ENCODE peak calls at places on chromosome 9, in nine cellular contexts. N, D, W, C, U, K, V, G and Y are unnamed samples.

GRCh38 chr9:88037285-88037845 is 63.0 kb upstream of the CDK20 start:
- DNase-seq in C (no peak), D (no peak), V (no peak), K (no peak), W (no peak), U (no peak), G (no peak), N (no peak), Y (no peak)

GRCh38 chr9:110977259-110977709 is 61.0 kb downstream of the LPAR1 start:
- DNase-seq in C (peak; percentile 79), K (no peak), N (peak; percentile 13), W (peak; percentile 24), D (peak; percentile 72), V (no peak), U (no peak), G (no peak), Y (peak; percentile 55)

GRCh38 chr9:6433405-6433804 is 20.4 kb downstream of the UHRF2 start:
- DNase-seq in G (no peak), D (no peak), W (no peak), V (no peak), N (no peak), U (no peak), C (no peak), K (no peak), Y (no peak)

GRCh38 chr9:70415041-70415440 is 584 bp upstream of the KLF9 start:
- DNase-seq in D (no peak), G (no peak), V (no peak), N (no peak), W (no peak), U (no peak), C (no peak), K (no peak), Y (no peak)

GRCh38 chr9:83330207-83331196 is 207.7 kb downstream of the FRMD3 start:
- DNase-seq in N (no peak), C (no peak), K (no peak), V (no peak), U (no peak), D (no peak), G (no peak), W (no peak), Y (no peak)

GRCh38 chr9:125133403-125134316 is 9.7 kb downstream of the SCAI start:
- DNase-seq in D (no peak), N (no peak), W (no peak), V (no peak), U (no peak), C (no peak), G (no peak), K (no peak), Y (no peak)

GRCh38 chr9:6055213-6055612 is 39.8 kb upstream of the RANBP6 start:
- DNase-seq in K (peak; percentile 22), U (no peak), G (no peak), W (peak; percentile 55), C (peak; percentile 89), N (peak; percentile 49), D (peak; percentile 82), V (peak; percentile 79), Y (peak; percentile 77)

GRCh38 chr9:95574176-95574575 is 57.4 kb upstream of the PTCH1 start:
- DNase-seq in N (no peak), W (no peak), C (no peak), U (no peak), K (no peak), V (no peak), D (no peak), G (no peak), Y (no peak)

GRCh38 chr9:134169166-134169565 is 4.8 kb upstream of the RNU6ATAC start:
- DNase-seq in C (no peak), V (no peak), W (no peak), G (no peak), U (no peak), N (no peak), D (no peak), K (no peak), Y (no peak)

GRCh38 chr9:109913461-109913810 is 133.4 kb downstream of the PALM2AKAP2 start:
- DNase-seq in K (no peak), D (no peak), C (no peak), N (no peak), G (no peak), W (no peak), U (no peak), V (no peak), Y (no peak)
- H3K4me1 ChIP-seq in K (peaks cover 31% of the 10 kb centered on the region), D (no peaks in the 10 kb centered on the region), C (peaks cover 9% of the 10 kb centered on the region), N (peaks cover 25% of the 10 kb centered on the region), G (no peaks in the 10 kb centered on the region), W (no peaks in the 10 kb centered on the region), U (peaks cover 3% of the 10 kb centered on the region), V (no peaks in the 10 kb centered on the region), Y (no peaks in the 10 kb centered on the region)

DNA sequence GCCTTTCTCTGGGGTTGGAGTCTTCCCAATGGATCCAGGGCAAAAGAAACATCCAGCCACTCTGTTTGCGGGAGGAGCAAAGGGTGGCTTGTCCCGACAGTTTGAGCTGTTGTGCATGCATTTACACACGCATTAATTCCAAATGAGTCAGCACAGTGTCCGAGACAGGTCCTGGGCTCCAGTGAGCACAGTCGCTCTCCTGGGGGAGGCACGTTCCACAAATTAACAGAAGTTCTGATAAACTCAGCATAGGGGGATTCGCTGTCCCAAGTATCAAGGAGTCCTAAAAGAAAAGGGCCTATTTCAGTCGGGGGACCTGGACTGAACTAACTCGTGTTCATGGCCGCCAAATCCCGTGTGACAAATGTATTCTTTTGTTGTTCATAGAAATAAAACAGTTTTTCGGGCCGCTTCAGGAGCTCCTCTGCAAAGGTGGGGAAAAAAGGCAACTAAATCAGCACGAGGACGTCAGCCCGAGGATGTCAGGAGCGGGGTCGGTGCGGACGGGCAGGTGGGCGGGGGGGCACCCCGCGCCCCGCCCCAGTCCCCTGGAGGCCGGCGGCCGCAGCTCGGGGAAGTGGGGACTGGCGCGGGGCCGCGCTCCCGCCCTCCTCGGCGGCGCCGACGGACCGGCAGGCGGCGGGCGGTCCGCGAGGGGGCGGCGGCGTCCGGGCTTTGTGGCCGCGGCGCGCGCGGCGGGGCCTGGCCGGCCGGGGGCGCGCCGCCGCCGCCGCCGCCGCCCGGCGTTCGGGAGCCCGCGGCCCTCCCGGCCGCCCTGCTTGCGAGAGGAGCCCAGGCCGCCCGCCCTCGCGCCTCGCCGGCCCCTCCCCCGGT is at the start of gene MSANTD3:
- DNase-seq in U (no peak), G (peak; percentile 77), D (peak; percentile 72), N (peak; percentile 74), W (peak; percentile 51), K (peak; percentile 68), V (peak; percentile 58), C (peak; percentile 50), Y (peak; percentile 70)
- TF ChIP-seq POLR2A in U (no peak), G (no peak), D (peak; percentile 49), N (peak; percentile 27), W (peak; percentile 26), K (no peak), V (peak; percentile 55), C (peak; percentile 44), Y (no peak)

GRCh38 chr9:114495992-114496391 is 9.3 kb downstream of the WHRN start:
- DNase-seq in N (no peak), U (no peak), G (no peak), V (no peak), K (no peak), D (no peak), C (no peak), W (no peak), Y (no peak)

GRCh38 chr9:114499528-114499927 is 5.7 kb downstream of the WHRN start:
- DNase-seq in G (no peak), N (no peak), K (no peak), W (no peak), C (no peak), D (no peak), U (no peak), V (no peak), Y (no peak)

GRCh38 chr9:114499941-114500528 is 5.2 kb downstream of the WHRN start:
- DNase-seq in V (no peak), G (no peak), W (no peak), C (no peak), U (no peak), K (no peak), N (no peak), D (no peak), Y (no peak)

GRCh38 chr9:114497220-114497619 is 8.1 kb downstream of the WHRN start:
- DNase-seq in C (no peak), U (no peak), G (no peak), D (no peak), V (no peak), K (no peak), N (no peak), W (no peak), Y (no peak)

DNA sequence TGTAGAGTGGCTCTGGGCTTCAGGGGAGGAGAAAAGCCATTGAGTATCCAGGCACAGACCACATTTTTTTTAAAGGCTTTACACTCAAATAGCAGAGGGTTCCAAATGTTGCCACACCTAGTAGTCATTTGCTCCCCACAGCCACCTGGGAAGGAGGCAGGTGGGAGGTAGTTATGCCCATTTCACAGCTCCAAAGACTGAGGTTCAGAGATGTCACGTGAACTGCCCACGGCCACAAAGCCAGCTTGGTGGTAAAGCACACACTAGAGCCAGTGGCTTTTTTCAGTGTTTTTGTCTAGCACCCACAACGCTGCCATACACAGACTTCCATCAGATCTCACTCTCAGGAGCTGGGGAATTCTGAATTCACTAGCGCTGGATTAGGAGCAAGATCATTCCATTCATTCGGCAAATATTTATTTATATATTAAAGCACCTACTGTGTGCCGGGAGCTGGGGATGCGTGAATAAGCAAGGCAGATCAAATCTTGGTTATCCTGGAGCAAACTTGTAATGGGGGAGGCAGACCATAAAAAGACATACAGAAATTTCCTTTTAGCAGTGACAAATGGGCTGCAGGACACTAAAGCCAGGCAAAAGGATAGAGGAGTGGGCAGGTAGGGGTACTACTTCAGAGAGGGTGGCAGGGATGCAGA is 7.4 kb downstream of the WHRN start:
- DNase-seq in C (no peak), U (no peak), D (no peak), N (no peak), V (no peak), W (no peak), K (no peak), G (no peak), Y (no peak)
- H3K4me1 ChIP-seq in C (no peaks in the 10 kb centered on the region), U (peaks cover 6% of the 10 kb centered on the region), D (peaks cover 22% of the 10 kb centered on the region), N (peaks cover 18% of the 10 kb centered on the region), V (no peaks in the 10 kb centered on the region), W (no peaks in the 10 kb centered on the region), K (peaks cover 5% of the 10 kb centered on the region), G (no peaks in the 10 kb centered on the region), Y (peaks cover 8% of the 10 kb centered on the region)

GRCh38 chr9:38044706-38045105 is 24.3 kb downstream of the SHB start:
- DNase-seq in U (no peak), G (no peak), V (no peak), D (no peak), K (no peak), C (no peak), W (no peak), N (no peak), Y (no peak)

GRCh38 chr9:38046669-38047300 is 22.2 kb downstream of the SHB start:
- DNase-seq in G (no peak), K (peak; percentile 36), C (peak; percentile 77), N (no peak), W (no peak), D (peak; percentile 90), U (no peak), V (peak; percentile 94), Y (no peak)

GRCh38 chr9:38048319-38048969 is 20.6 kb downstream of the SHB start:
- DNase-seq in C (no peak), W (no peak), D (no peak), G (no peak), U (no peak), N (no peak), K (no peak), V (no peak), Y (no peak)

GRCh38 chr9:38043931-38044623 is 24.9 kb downstream of the SHB start:
- DNase-seq in K (no peak), W (no peak), N (no peak), V (peak; percentile 62), C (no peak), U (no peak), G (no peak), D (peak; percentile 73), Y (no peak)

GRCh38 chr9:38047301-38048251 is 21.5 kb downstream of the SHB start:
- DNase-seq in C (peak; percentile 93), V (peak; percentile 74), N (peak; percentile 94), W (no peak), U (no peak), D (peak; percentile 92), G (peak; percentile 80), K (peak; percentile 76), Y (no peak)
- TF ChIP-seq POLR2A in C (no peak), V (no peak), N (no peak), W (no peak), U (no peak), D (peak; percentile 48), G (no peak), K (peak; percentile 49), Y (no peak)